ENCODE peak calls at places on chromosomes 16 and 17, in six cellular contexts. D is GM13976, T is EL, F is Peyer's patch, G is H9, B is choroid plexus epithelial cell. P is an unnamed sample.

GRCh38 chr16:71648921-71649320 is 22.9 kb downstream of the MARVELD3 start:
- DNase-seq in D (no peak), T (no peak), F (no peak), G (no peak), B (peak; percentile 37), P (no peak)

GRCh38 chr17:47621293-47622178 is 28.2 kb upstream of the KPNB1 start:
- DNase-seq in D (no peak), T (peak; percentile 95), F (no peak), G (peak; percentile 90), B (peak; percentile 97), P (peak; percentile 95)

GRCh38 chr17:28612936-28613872 is 781 bp downstream of the RSKR start:
- DNase-seq in D (peak; percentile 54), T (peak; percentile 44), F (peak; percentile 70), G (peak; percentile 71), B (peak; percentile 70), P (peak; percentile 27)

GRCh38 chr16:6977906-6978305 is 354.7 kb upstream of the RBFOX1 start:
- DNase-seq in D (no peak), T (no peak), F (no peak), G (no peak), B (no peak), P (no peak)

GRCh38 chr17:50593321-50593720 is 32.8 kb downstream of the CACNA1G start:
- DNase-seq in D (no peak), T (no peak), F (no peak), G (peak; percentile 74), B (no peak), P (no peak)

GRCh38 chr16:87464691-87465300 is 28.0 kb downstream of the ZCCHC14 start:
- DNase-seq in D (peak; percentile 60), T (peak; percentile 84), F (peak; percentile 86), G (no peak), B (peak; percentile 96), P (peak; percentile 86)

GRCh38 chr16:85423186-85423550 is 190.0 kb upstream of the GSE1 start:
- DNase-seq in D (no peak), T (no peak), F (no peak), G (no peak), B (no peak), P (no peak)

GRCh38 chr17:72660274-72661092 is 432.0 kb downstream of the SLC39A11 start:
- DNase-seq in D (no peak), T (no peak), F (no peak), G (no peak), B (no peak), P (no peak)

P was measured in A172.